ENCODE peak calls at places on chromosomes 3 and 15, in four cellular contexts. One of them, this sample, is unnamed.

GRCh38 chr3:188972313-188972712 is 199.5 kb upstream of the TPRG1 start:
- DNase-seq in adrenal gland: no peak
- DNase-seq in MM.1S: no peak
- DNase-seq in Calu3: no peak
- DNase-seq in this sample: no peak

GRCh38 chr3:66858656-66859381 is 139.3 kb upstream of the KBTBD8 start:
- DNase-seq in adrenal gland: no peak
- DNase-seq in MM.1S: no peak
- DNase-seq in Calu3: no peak
- DNase-seq in this sample: no peak

GRCh38 chr3:49634736-49635135 is 39.4 kb upstream of the APEH start:
- DNase-seq in adrenal gland: no peak
- DNase-seq in MM.1S: no peak
- DNase-seq in Calu3: no peak
- DNase-seq in this sample: no peak

GRCh38 chr3:197516517-197516889 is 39.3 kb downstream of the BDH1 start:
- DNase-seq in adrenal gland: no peak
- DNase-seq in MM.1S: no peak
- DNase-seq in Calu3: peak; percentile 96
- DNase-seq in this sample: no peak

GRCh38 chr3:161560006-161560637 is 63.5 kb downstream of the OTOL1 start:
- DNase-seq in adrenal gland: peak; percentile 28
- DNase-seq in MM.1S: peak; percentile 75
- DNase-seq in Calu3: peak; percentile 78
- DNase-seq in this sample: no peak

GRCh38 chr3:74639681-74640080 is 25.2 kb upstream of the CNTN3 start:
- DNase-seq in adrenal gland: no peak
- DNase-seq in MM.1S: no peak
- DNase-seq in Calu3: no peak
- DNase-seq in this sample: no peak

GRCh38 chr15:75661041-75661778 is 13.5 kb downstream of the SNX33 start:
- DNase-seq in adrenal gland: peak; percentile 61
- DNase-seq in MM.1S: no peak
- DNase-seq in Calu3: peak; percentile 90
- DNase-seq in this sample: peak; percentile 86

GRCh38 chr3:167837430-167837829 is 101.9 kb downstream of the SERPINI1 start:
- DNase-seq in adrenal gland: no peak
- DNase-seq in MM.1S: no peak
- DNase-seq in Calu3: no peak
- DNase-seq in this sample: no peak

GRCh38 chr15:62783303-62783957 is 259.1 kb upstream of the TPM1 start:
- DNase-seq in adrenal gland: no peak
- DNase-seq in MM.1S: no peak
- DNase-seq in Calu3: peak; percentile 19
- DNase-seq in this sample: peak; percentile 51

GRCh38 chr15:31157644-31158069 is 56.1 kb upstream of the TRPM1 start:
- DNase-seq in adrenal gland: no peak
- DNase-seq in MM.1S: peak; percentile 70
- DNase-seq in Calu3: no peak
- DNase-seq in this sample: peak; percentile 56

GRCh38 chr3:66298591-66298990 is 77.8 kb downstream of the SLC25A26 start:
- DNase-seq in adrenal gland: no peak
- DNase-seq in MM.1S: peak; percentile 18
- DNase-seq in Calu3: no peak
- DNase-seq in this sample: no peak

GRCh38 chr3:122777077-122777476 is 16.6 kb downstream of the HSPBAP1 start:
- DNase-seq in adrenal gland: no peak
- DNase-seq in MM.1S: no peak
- DNase-seq in Calu3: no peak
- DNase-seq in this sample: no peak

GRCh38 chr3:117589454-117589853 is 879.9 kb downstream of the TUSC7 start:
- DNase-seq in adrenal gland: no peak
- DNase-seq in MM.1S: peak; percentile 22
- DNase-seq in Calu3: no peak
- DNase-seq in this sample: no peak

GRCh38 chr3:127475975-127476374 is 114.6 kb downstream of the TPRA1 start:
- DNase-seq in adrenal gland: no peak
- DNase-seq in MM.1S: no peak
- DNase-seq in Calu3: no peak
- DNase-seq in this sample: no peak

GRCh38 chr3:153273767-153274443 is 111.9 kb downstream of the RAP2B start:
- DNase-seq in adrenal gland: no peak
- DNase-seq in MM.1S: no peak
- DNase-seq in Calu3: no peak
- DNase-seq in this sample: no peak

GRCh38 chr3:69869643-69870042 is 129.9 kb upstream of the SAMMSON start:
- DNase-seq in adrenal gland: no peak
- DNase-seq in MM.1S: no peak
- DNase-seq in Calu3: no peak
- DNase-seq in this sample: no peak

GRCh38 chr3:72186485-72186864 is 401.5 kb upstream of the PROK2 start:
- DNase-seq in adrenal gland: no peak
- DNase-seq in MM.1S: no peak
- DNase-seq in Calu3: no peak
- DNase-seq in this sample: no peak

GRCh38 chr15:81191701-81192100 is 5.0 kb upstream of the IL16 start:
- DNase-seq in adrenal gland: no peak
- DNase-seq in MM.1S: no peak
- DNase-seq in Calu3: no peak
- DNase-seq in this sample: no peak

GRCh38 chr3:105835606-105836005 is 33.2 kb downstream of the CBLB start:
- DNase-seq in adrenal gland: no peak
- DNase-seq in MM.1S: no peak
- DNase-seq in Calu3: no peak
- DNase-seq in this sample: no peak

GRCh38 chr3:9396301-9396631 is 1.1 kb upstream of the SETD5 start:
- DNase-seq in adrenal gland: no peak
- DNase-seq in MM.1S: peak; percentile 87
- DNase-seq in Calu3: peak; percentile 92
- DNase-seq in this sample: no peak

GRCh38 chr3:133885241-133885711 is 10.4 kb downstream of the RAB6B start:
- DNase-seq in adrenal gland: no peak
- DNase-seq in MM.1S: no peak
- DNase-seq in Calu3: no peak
- DNase-seq in this sample: no peak

GRCh38 chr3:108409791-108410190 is 100.6 kb downstream of the MYH15 start:
- DNase-seq in adrenal gland: no peak
- DNase-seq in MM.1S: no peak
- DNase-seq in Calu3: no peak
- DNase-seq in this sample: no peak
- TF ChIP-seq CTCF in adrenal gland: no peak
- TF ChIP-seq CTCF in MM.1S: no peak
- TF ChIP-seq CTCF in Calu3: no peak
- TF ChIP-seq CTCF in this sample: no peak

DNA sequence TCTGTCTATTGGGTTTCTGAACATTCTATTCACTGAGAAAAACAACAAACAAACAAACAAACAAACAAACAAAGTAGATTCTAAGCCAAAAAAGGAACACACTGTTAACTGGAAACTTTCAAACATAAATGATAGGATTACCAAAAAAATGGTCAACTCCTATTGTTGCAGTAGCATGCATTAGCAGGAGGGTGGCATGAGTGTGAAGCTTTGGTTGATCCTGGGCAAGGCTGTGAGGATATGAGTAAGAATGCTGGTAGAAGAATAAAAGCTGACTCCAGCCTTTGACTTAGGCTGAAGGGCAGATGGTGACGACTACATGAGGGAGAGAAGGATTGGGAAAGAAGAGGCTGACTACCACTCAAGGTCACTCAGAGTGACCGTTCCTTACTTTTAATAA is 810.3 kb downstream of the VGLL3 start:
- DNase-seq in adrenal gland: no peak
- DNase-seq in MM.1S: peak; percentile 42
- DNase-seq in Calu3: peak; percentile 39
- DNase-seq in this sample: no peak
- TF ChIP-seq CTCF in adrenal gland: no peak
- TF ChIP-seq CTCF in MM.1S: peak; percentile 27
- TF ChIP-seq CTCF in Calu3: no peak
- TF ChIP-seq CTCF in this sample: no peak

GRCh38 chr3:97959863-97960262 is 12.4 kb downstream of the RIOX2 start:
- DNase-seq in adrenal gland: no peak
- DNase-seq in MM.1S: no peak
- DNase-seq in Calu3: no peak
- DNase-seq in this sample: no peak
- TF ChIP-seq CTCF in adrenal gland: no peak
- TF ChIP-seq CTCF in MM.1S: no peak
- TF ChIP-seq CTCF in Calu3: no peak
- TF ChIP-seq CTCF in this sample: no peak

GRCh38 chr3:183159319-183159718 is 3.2 kb downstream of the LAMP3 start:
- DNase-seq in adrenal gland: no peak
- DNase-seq in MM.1S: no peak
- DNase-seq in Calu3: peak; percentile 45
- DNase-seq in this sample: no peak
- TF ChIP-seq CTCF in adrenal gland: no peak
- TF ChIP-seq CTCF in MM.1S: peak; percentile 43
- TF ChIP-seq CTCF in Calu3: peak; percentile 55
- TF ChIP-seq CTCF in this sample: no peak

GRCh38 chr15:38930851-38931572 is 366.4 kb upstream of the RASGRP1 start:
- DNase-seq in adrenal gland: no peak
- DNase-seq in MM.1S: no peak
- DNase-seq in Calu3: no peak
- DNase-seq in this sample: no peak

GRCh38 chr15:38928431-38928830 is 363.8 kb upstream of the RASGRP1 start:
- DNase-seq in adrenal gland: no peak
- DNase-seq in MM.1S: no peak
- DNase-seq in Calu3: no peak
- DNase-seq in this sample: no peak
- TF ChIP-seq CTCF in adrenal gland: no peak
- TF ChIP-seq CTCF in MM.1S: no peak
- TF ChIP-seq CTCF in Calu3: no peak
- TF ChIP-seq CTCF in this sample: no peak

GRCh38 chr3:82496890-82497560 is 735.6 kb upstream of the GBE1 start:
- DNase-seq in adrenal gland: no peak
- DNase-seq in MM.1S: no peak
- DNase-seq in Calu3: peak; percentile 12
- DNase-seq in this sample: no peak
- TF ChIP-seq CTCF in adrenal gland: no peak
- TF ChIP-seq CTCF in MM.1S: no peak
- TF ChIP-seq CTCF in Calu3: peak; percentile 10
- TF ChIP-seq CTCF in this sample: no peak

DNA sequence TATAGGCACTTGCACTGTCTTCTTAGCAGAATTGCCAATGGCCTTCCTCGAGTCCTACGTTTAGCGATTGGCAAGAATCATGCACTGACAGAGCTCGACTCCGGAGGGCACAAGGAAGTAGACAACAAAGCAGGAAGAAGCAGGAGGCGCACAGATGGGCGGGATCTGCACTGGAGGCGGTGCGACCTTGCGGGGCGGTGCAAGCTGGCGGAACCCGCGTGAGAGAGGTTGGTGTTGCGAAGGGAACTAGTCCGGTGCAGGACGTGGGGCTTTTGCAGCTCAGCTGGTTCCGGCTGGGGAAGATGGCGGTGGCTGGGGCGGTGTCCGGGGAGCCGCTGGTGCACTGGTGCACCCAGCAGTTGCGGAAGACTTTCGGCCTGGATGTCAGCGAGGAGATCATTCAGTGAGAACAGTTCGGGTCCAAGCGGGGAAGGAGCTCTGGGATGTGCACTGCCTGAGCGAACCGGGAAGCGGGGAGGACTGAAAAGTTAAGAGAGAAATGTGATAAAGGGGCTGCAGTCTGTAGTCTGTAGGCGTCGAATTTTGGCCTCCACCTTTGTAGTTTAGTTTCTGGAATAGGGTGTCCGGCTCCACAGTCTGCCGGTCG is at the start of gene TRIP4:
- DNase-seq in adrenal gland: peak; percentile 91
- DNase-seq in MM.1S: peak; percentile 95
- DNase-seq in Calu3: peak; percentile 98
- DNase-seq in this sample: peak; percentile 90
- TF ChIP-seq CTCF in adrenal gland: no peak
- TF ChIP-seq CTCF in MM.1S: no peak
- TF ChIP-seq CTCF in Calu3: no peak
- TF ChIP-seq CTCF in this sample: no peak

GRCh38 chr3:157956850-157957249 is 149.4 kb downstream of the SHOX2 start:
- DNase-seq in adrenal gland: no peak
- DNase-seq in MM.1S: no peak
- DNase-seq in Calu3: no peak
- DNase-seq in this sample: no peak
- TF ChIP-seq CTCF in adrenal gland: no peak
- TF ChIP-seq CTCF in MM.1S: no peak
- TF ChIP-seq CTCF in Calu3: no peak
- TF ChIP-seq CTCF in this sample: no peak

This sample was measured in ovary.